ENCODE peak calls at places on chromosomes 1 and 21, in six cellular contexts. N is aorta; F is NAMALWA; H is effector memory CD4-positive, alpha-beta T cell; Z is MCF 10A; A is AG09319. R is an unnamed sample.

GRCh38 chr1:9827558-9828185 is 3.9 kb upstream of the CLSTN1 start:
- DNase-seq in H (no peak), F (peak), A (no peak), Z (no peak), N (peak), R (no peak)

GRCh38 chr1:46539968-46540367 is 11.5 kb downstream of the KNCN start:
- DNase-seq in F (no peak), A (no peak), Z (peak), N (no peak), H (no peak), R (no peak)

GRCh38 chr1:41805771-41806471 is 112.8 kb downstream of the HIVEP3 start:
- DNase-seq in F (no peak), Z (no peak), H (no peak), A (no peak), N (no peak), R (no peak)

GRCh38 chr1:8039065-8039464 is 13.0 kb upstream of the ERRFI1 start:
- DNase-seq in F (no peak), N (no peak), A (no peak), H (no peak), Z (no peak), R (no peak)

GRCh38 chr1:203273869-203274602 is 31.3 kb upstream of the BTG2 start:
- DNase-seq in H (no peak), N (no peak), A (no peak), F (peak), Z (no peak), R (peak)

GRCh38 chr1:48499211-48499610 is 27.2 kb upstream of the SPATA6 start:
- DNase-seq in Z (no peak), F (no peak), A (no peak), N (no peak), H (no peak), R (no peak)

GRCh38 chr21:20591294-20591693 is 406.9 kb upstream of the NCAM2 start:
- DNase-seq in Z (no peak), F (no peak), A (no peak), N (no peak), H (no peak), R (peak)

GRCh38 chr1:6899141-6899540 is 113.9 kb downstream of the CAMTA1 start:
- DNase-seq in A (peak), Z (peak), N (no peak), F (no peak), H (no peak), R (no peak)

GRCh38 chr1:115227683-115228082 is 110.4 kb downstream of the NGF start:
- DNase-seq in A (no peak), H (no peak), N (no peak), Z (no peak), F (no peak), R (no peak)

GRCh38 chr21:15729674-15730483 is at the start of gene USP25:
- DNase-seq in A (peak), Z (peak), F (peak), N (peak), H (peak), R (peak)

GRCh38 chr1:61244114-61244513 is 161.8 kb downstream of the NFIA start:
- DNase-seq in Z (peak), F (no peak), H (no peak), A (no peak), N (no peak), R (peak)

GRCh38 chr1:14907416-14907815 is 246.1 kb upstream of the TMEM51 start:
- DNase-seq in F (no peak), N (no peak), A (no peak), H (no peak), Z (no peak), R (no peak)

GRCh38 chr1:112373841-112374240 is 22.2 kb upstream of the CTTNBP2NL start:
- DNase-seq in N (no peak), F (no peak), A (no peak), H (no peak), Z (no peak), R (no peak)

GRCh38 chr1:69836961-69837636 is 269.4 kb downstream of the LRRC7 start:
- DNase-seq in A (no peak), Z (no peak), F (no peak), N (no peak), H (no peak), R (no peak)

GRCh38 chr1:182069028-182069466 is 7.5 kb upstream of the ZNF648 start:
- DNase-seq in Z (peak), F (peak), H (no peak), N (no peak), A (no peak), R (peak)

GRCh38 chr1:231099311-231099710 is 59.3 kb upstream of the FAM89A start:
- DNase-seq in F (no peak), A (no peak), Z (no peak), N (no peak), H (no peak), R (no peak)

GRCh38 chr1:29117381-29117780 is 6.3 kb downstream of the TMEM200B start:
- DNase-seq in Z (no peak), N (no peak), A (no peak), H (no peak), F (no peak), R (no peak)

GRCh38 chr1:1146596-1146995 is 27.1 kb upstream of the TTLL10 start:
- DNase-seq in A (no peak), N (no peak), H (no peak), F (no peak), Z (no peak), R (no peak)

GRCh38 chr1:107795994-107796393 is 169.0 kb downstream of the VAV3 start:
- DNase-seq in N (no peak), A (no peak), H (no peak), F (no peak), Z (no peak), R (no peak)

GRCh38 chr21:36902793-36903192 is 63.7 kb downstream of the HLCS start:
- DNase-seq in A (no peak), H (no peak), Z (no peak), F (no peak), N (no peak), R (no peak)

GRCh38 chr1:39378377-39378776 is 113.1 kb upstream of the BMP8A start:
- DNase-seq in A (no peak), N (no peak), F (peak), H (no peak), Z (peak), R (peak)

GRCh38 chr1:7339953-7340352 is 431.1 kb upstream of the VAMP3 start:
- DNase-seq in Z (peak), H (no peak), N (no peak), A (no peak), F (no peak), R (no peak)

GRCh38 chr1:37828410-37829074 is 20.5 kb upstream of the YRDC start:
- DNase-seq in A (no peak), H (no peak), F (no peak), Z (peak), N (no peak), R (no peak)

GRCh38 chr1:30185809-30186208 is 537.6 kb downstream of the MATN1 start:
- DNase-seq in Z (no peak), A (no peak), H (no peak), N (no peak), F (no peak), R (no peak)

GRCh38 chr1:227661495-227661894 is 73.6 kb downstream of the JMJD4 start:
- DNase-seq in N (no peak), A (no peak), Z (no peak), H (no peak), F (no peak), R (no peak)